ENCODE peak calls at places on chromosome X, in seven cellular contexts. One of them, this sample, is unnamed.

GRCh38 chrX:125439194-125439849 is 119.7 kb downstream of the TEX13C start:
- DNase-seq in HTR-8/SVneo: no peak
- DNase-seq in cardiac muscle cell: no peak
- DNase-seq in ureter: no peak
- DNase-seq in midbrain: no peak
- DNase-seq in DMS 273 treated with DMSO at 0.1 percent for 48 hours: no peak
- DNase-seq in stimulated activated CD8-positive, alpha-beta memory T cell treated with anti-CD3 and anti-CD28 coated beads, Interleukin-4, amount 100 ng/mL, for 48 hours: no peak
- DNase-seq in this sample: no peak

GRCh38 chrX:140360284-140360683 is 144.6 kb downstream of the SOX3 start:
- DNase-seq in HTR-8/SVneo: no peak
- DNase-seq in cardiac muscle cell: no peak
- DNase-seq in ureter: no peak
- DNase-seq in midbrain: no peak
- DNase-seq in DMS 273 treated with DMSO at 0.1 percent for 48 hours: no peak
- DNase-seq in stimulated activated CD8-positive, alpha-beta memory T cell treated with anti-CD3 and anti-CD28 coated beads, Interleukin-4, amount 100 ng/mL, for 48 hours: no peak
- DNase-seq in this sample: no peak

GRCh38 chrX:13622565-13622964 is 30.4 kb upstream of the TCEANC start:
- DNase-seq in HTR-8/SVneo: no peak
- DNase-seq in cardiac muscle cell: peak
- DNase-seq in ureter: no peak
- DNase-seq in midbrain: no peak
- DNase-seq in DMS 273 treated with DMSO at 0.1 percent for 48 hours: no peak
- DNase-seq in stimulated activated CD8-positive, alpha-beta memory T cell treated with anti-CD3 and anti-CD28 coated beads, Interleukin-4, amount 100 ng/mL, for 48 hours: no peak
- DNase-seq in this sample: no peak

GRCh38 chrX:18271725-18272124 is 51.0 kb upstream of the BEND2 start:
- DNase-seq in HTR-8/SVneo: no peak
- DNase-seq in cardiac muscle cell: no peak
- DNase-seq in ureter: no peak
- DNase-seq in midbrain: no peak
- DNase-seq in DMS 273 treated with DMSO at 0.1 percent for 48 hours: no peak
- DNase-seq in stimulated activated CD8-positive, alpha-beta memory T cell treated with anti-CD3 and anti-CD28 coated beads, Interleukin-4, amount 100 ng/mL, for 48 hours: no peak
- DNase-seq in this sample: no peak

GRCh38 chrX:125710403-125711062 is 390.9 kb downstream of the TEX13C start:
- DNase-seq in HTR-8/SVneo: no peak
- DNase-seq in cardiac muscle cell: no peak
- DNase-seq in ureter: no peak
- DNase-seq in midbrain: no peak
- DNase-seq in DMS 273 treated with DMSO at 0.1 percent for 48 hours: no peak
- DNase-seq in stimulated activated CD8-positive, alpha-beta memory T cell treated with anti-CD3 and anti-CD28 coated beads, Interleukin-4, amount 100 ng/mL, for 48 hours: no peak
- DNase-seq in this sample: no peak

GRCh38 chrX:63922221-63922620 is 137.2 kb upstream of the ARHGEF9 start:
- DNase-seq in HTR-8/SVneo: no peak
- DNase-seq in cardiac muscle cell: no peak
- DNase-seq in ureter: no peak
- DNase-seq in midbrain: no peak
- DNase-seq in DMS 273 treated with DMSO at 0.1 percent for 48 hours: no peak
- DNase-seq in stimulated activated CD8-positive, alpha-beta memory T cell treated with anti-CD3 and anti-CD28 coated beads, Interleukin-4, amount 100 ng/mL, for 48 hours: no peak
- DNase-seq in this sample: no peak

GRCh38 chrX:7108995-7109634 is 38.4 kb upstream of the STS start:
- DNase-seq in HTR-8/SVneo: no peak
- DNase-seq in cardiac muscle cell: peak
- DNase-seq in ureter: no peak
- DNase-seq in midbrain: peak
- DNase-seq in DMS 273 treated with DMSO at 0.1 percent for 48 hours: no peak
- DNase-seq in stimulated activated CD8-positive, alpha-beta memory T cell treated with anti-CD3 and anti-CD28 coated beads, Interleukin-4, amount 100 ng/mL, for 48 hours: no peak
- DNase-seq in this sample: no peak

GRCh38 chrX:149398027-149398426 is 107.1 kb downstream of the IDS start:
- DNase-seq in HTR-8/SVneo: no peak
- DNase-seq in cardiac muscle cell: no peak
- DNase-seq in ureter: no peak
- DNase-seq in midbrain: no peak
- DNase-seq in DMS 273 treated with DMSO at 0.1 percent for 48 hours: no peak
- DNase-seq in stimulated activated CD8-positive, alpha-beta memory T cell treated with anti-CD3 and anti-CD28 coated beads, Interleukin-4, amount 100 ng/mL, for 48 hours: no peak
- DNase-seq in this sample: no peak

GRCh38 chrX:44068043-44068442 is 94.9 kb upstream of the NDP start:
- DNase-seq in HTR-8/SVneo: no peak
- DNase-seq in cardiac muscle cell: no peak
- DNase-seq in ureter: no peak
- DNase-seq in midbrain: no peak
- DNase-seq in DMS 273 treated with DMSO at 0.1 percent for 48 hours: no peak
- DNase-seq in stimulated activated CD8-positive, alpha-beta memory T cell treated with anti-CD3 and anti-CD28 coated beads, Interleukin-4, amount 100 ng/mL, for 48 hours: no peak
- DNase-seq in this sample: no peak

GRCh38 chrX:13376857-13377441 is 57.1 kb upstream of the ATXN3L start:
- DNase-seq in HTR-8/SVneo: no peak
- DNase-seq in cardiac muscle cell: peak
- DNase-seq in ureter: no peak
- DNase-seq in midbrain: no peak
- DNase-seq in DMS 273 treated with DMSO at 0.1 percent for 48 hours: peak
- DNase-seq in stimulated activated CD8-positive, alpha-beta memory T cell treated with anti-CD3 and anti-CD28 coated beads, Interleukin-4, amount 100 ng/mL, for 48 hours: peak
- DNase-seq in this sample: no peak

GRCh38 chrX:46750829-46751228 is 8.1 kb downstream of the SLC9A7 start:
- DNase-seq in HTR-8/SVneo: no peak
- DNase-seq in cardiac muscle cell: no peak
- DNase-seq in ureter: no peak
- DNase-seq in midbrain: no peak
- DNase-seq in DMS 273 treated with DMSO at 0.1 percent for 48 hours: no peak
- DNase-seq in stimulated activated CD8-positive, alpha-beta memory T cell treated with anti-CD3 and anti-CD28 coated beads, Interleukin-4, amount 100 ng/mL, for 48 hours: no peak
- DNase-seq in this sample: no peak

GRCh38 chrX:114798902-114799301 is 215.0 kb downstream of the HTR2C start:
- DNase-seq in HTR-8/SVneo: no peak
- DNase-seq in cardiac muscle cell: peak
- DNase-seq in ureter: no peak
- DNase-seq in midbrain: no peak
- DNase-seq in DMS 273 treated with DMSO at 0.1 percent for 48 hours: no peak
- DNase-seq in stimulated activated CD8-positive, alpha-beta memory T cell treated with anti-CD3 and anti-CD28 coated beads, Interleukin-4, amount 100 ng/mL, for 48 hours: no peak
- DNase-seq in this sample: no peak

GRCh38 chrX:10190367-10190766 is 33.6 kb downstream of the CLCN4 start:
- DNase-seq in HTR-8/SVneo: peak
- DNase-seq in cardiac muscle cell: peak
- DNase-seq in ureter: no peak
- DNase-seq in midbrain: peak
- DNase-seq in DMS 273 treated with DMSO at 0.1 percent for 48 hours: peak
- DNase-seq in stimulated activated CD8-positive, alpha-beta memory T cell treated with anti-CD3 and anti-CD28 coated beads, Interleukin-4, amount 100 ng/mL, for 48 hours: no peak
- DNase-seq in this sample: no peak

GRCh38 chrX:150525061-150525919 is 43.1 kb upstream of the MTM1 start:
- DNase-seq in HTR-8/SVneo: no peak
- DNase-seq in cardiac muscle cell: no peak
- DNase-seq in ureter: no peak
- DNase-seq in midbrain: peak
- DNase-seq in DMS 273 treated with DMSO at 0.1 percent for 48 hours: no peak
- DNase-seq in stimulated activated CD8-positive, alpha-beta memory T cell treated with anti-CD3 and anti-CD28 coated beads, Interleukin-4, amount 100 ng/mL, for 48 hours: no peak
- DNase-seq in this sample: no peak

GRCh38 chrX:11667286-11667685 is 1.6 kb upstream of the ARHGAP6 start:
- DNase-seq in HTR-8/SVneo: no peak
- DNase-seq in cardiac muscle cell: no peak
- DNase-seq in ureter: no peak
- DNase-seq in midbrain: no peak
- DNase-seq in DMS 273 treated with DMSO at 0.1 percent for 48 hours: no peak
- DNase-seq in stimulated activated CD8-positive, alpha-beta memory T cell treated with anti-CD3 and anti-CD28 coated beads, Interleukin-4, amount 100 ng/mL, for 48 hours: no peak
- DNase-seq in this sample: no peak

GRCh38 chrX:77009691-77010090 is 437.5 kb upstream of the FGF16 start:
- DNase-seq in HTR-8/SVneo: no peak
- DNase-seq in cardiac muscle cell: no peak
- DNase-seq in ureter: no peak
- DNase-seq in midbrain: no peak
- DNase-seq in DMS 273 treated with DMSO at 0.1 percent for 48 hours: no peak
- DNase-seq in stimulated activated CD8-positive, alpha-beta memory T cell treated with anti-CD3 and anti-CD28 coated beads, Interleukin-4, amount 100 ng/mL, for 48 hours: no peak
- DNase-seq in this sample: no peak

GRCh38 chrX:38694394-38694793 is 106.9 kb upstream of the MID1IP1 start:
- DNase-seq in HTR-8/SVneo: no peak
- DNase-seq in cardiac muscle cell: no peak
- DNase-seq in ureter: no peak
- DNase-seq in midbrain: no peak
- DNase-seq in DMS 273 treated with DMSO at 0.1 percent for 48 hours: no peak
- DNase-seq in stimulated activated CD8-positive, alpha-beta memory T cell treated with anti-CD3 and anti-CD28 coated beads, Interleukin-4, amount 100 ng/mL, for 48 hours: no peak
- DNase-seq in this sample: no peak

GRCh38 chrX:2811271-2811670 is 17.5 kb upstream of the GYG2 start:
- DNase-seq in HTR-8/SVneo: no peak
- DNase-seq in cardiac muscle cell: no peak
- DNase-seq in ureter: no peak
- DNase-seq in midbrain: no peak
- DNase-seq in DMS 273 treated with DMSO at 0.1 percent for 48 hours: no peak
- DNase-seq in stimulated activated CD8-positive, alpha-beta memory T cell treated with anti-CD3 and anti-CD28 coated beads, Interleukin-4, amount 100 ng/mL, for 48 hours: no peak
- DNase-seq in this sample: no peak

GRCh38 chrX:149718757-149719156 is 6.9 kb downstream of the MAGEA11 start:
- DNase-seq in HTR-8/SVneo: no peak
- DNase-seq in cardiac muscle cell: no peak
- DNase-seq in ureter: no peak
- DNase-seq in midbrain: no peak
- DNase-seq in DMS 273 treated with DMSO at 0.1 percent for 48 hours: no peak
- DNase-seq in stimulated activated CD8-positive, alpha-beta memory T cell treated with anti-CD3 and anti-CD28 coated beads, Interleukin-4, amount 100 ng/mL, for 48 hours: no peak
- DNase-seq in this sample: no peak

GRCh38 chrX:147478899-147479298 is 432.8 kb upstream of the FMR1 start:
- DNase-seq in HTR-8/SVneo: no peak
- DNase-seq in cardiac muscle cell: no peak
- DNase-seq in ureter: no peak
- DNase-seq in midbrain: no peak
- DNase-seq in DMS 273 treated with DMSO at 0.1 percent for 48 hours: no peak
- DNase-seq in stimulated activated CD8-positive, alpha-beta memory T cell treated with anti-CD3 and anti-CD28 coated beads, Interleukin-4, amount 100 ng/mL, for 48 hours: no peak
- DNase-seq in this sample: no peak

GRCh38 chrX:77930581-77930980 is 20.1 kb downstream of the ATP7A start:
- DNase-seq in HTR-8/SVneo: no peak
- DNase-seq in cardiac muscle cell: no peak
- DNase-seq in ureter: no peak
- DNase-seq in midbrain: no peak
- DNase-seq in DMS 273 treated with DMSO at 0.1 percent for 48 hours: no peak
- DNase-seq in stimulated activated CD8-positive, alpha-beta memory T cell treated with anti-CD3 and anti-CD28 coated beads, Interleukin-4, amount 100 ng/mL, for 48 hours: no peak
- DNase-seq in this sample: no peak

GRCh38 chrX:134891652-134892051 is 99.1 kb upstream of the SMIM10 start:
- DNase-seq in HTR-8/SVneo: no peak
- DNase-seq in cardiac muscle cell: no peak
- DNase-seq in ureter: no peak
- DNase-seq in midbrain: no peak
- DNase-seq in DMS 273 treated with DMSO at 0.1 percent for 48 hours: no peak
- DNase-seq in stimulated activated CD8-positive, alpha-beta memory T cell treated with anti-CD3 and anti-CD28 coated beads, Interleukin-4, amount 100 ng/mL, for 48 hours: no peak
- DNase-seq in this sample: no peak